ENCODE peak calls at places on chromosomes 12 and 14, in six cellular contexts. C, E, K, Y, N and I are unnamed samples.

GRCh38 chr12:66065623-66066022 is 64.9 kb downstream of the LLPH start:
- DNase-seq in C (peak; percentile 60), E (peak; percentile 49), K (no peak), Y (no peak), N (no peak), I (no peak)

GRCh38 chr12:54125950-54126695 is 62.7 kb downstream of the SMUG1 start:
- DNase-seq in C (no peak), E (no peak), K (no peak), Y (no peak), N (peak; percentile 90), I (no peak)

GRCh38 chr12:113880337-113880736 is 85.8 kb downstream of the RBM19 start:
- DNase-seq in C (no peak), E (no peak), K (no peak), Y (no peak), N (no peak), I (no peak)

GRCh38 chr12:64746663-64747062 is 12.5 kb downstream of the GNS start:
- DNase-seq in C (peak; percentile 37), E (peak; percentile 52), K (no peak), Y (no peak), N (no peak), I (no peak)

GRCh38 chr14:29166507-29166906 is 399.9 kb downstream of the FOXG1 start:
- DNase-seq in C (no peak), E (no peak), K (no peak), Y (no peak), N (no peak), I (no peak)

GRCh38 chr14:77498120-77498979 is at the start of gene ISM2:
- DNase-seq in C (peak; percentile 37), E (peak; percentile 28), K (no peak), Y (peak; percentile 44), N (peak; percentile 95), I (peak; percentile 69)

GRCh38 chr12:101654442-101654841 is 43.0 kb upstream of the CHPT1 start:
- DNase-seq in C (no peak), E (no peak), K (no peak), Y (no peak), N (no peak), I (no peak)

GRCh38 chr14:89359477-89360222 is 57.4 kb downstream of the FOXN3 start:
- DNase-seq in C (no peak), E (no peak), K (no peak), Y (no peak), N (peak; percentile 64), I (no peak)

GRCh38 chr12:78622529-78623221 is 241.9 kb upstream of the SYT1 start:
- DNase-seq in C (no peak), E (no peak), K (no peak), Y (peak; percentile 24), N (no peak), I (no peak)

GRCh38 chr12:12736759-12737676 is 19.9 kb downstream of the CDKN1B start:
- DNase-seq in C (peak; percentile 91), E (peak; percentile 85), K (no peak), Y (no peak), N (no peak), I (peak; percentile 57)

GRCh38 chr12:48758737-48759136 is 30.2 kb downstream of the ADCY6 start:
- DNase-seq in C (no peak), E (no peak), K (no peak), Y (no peak), N (no peak), I (no peak)

GRCh38 chr12:10719482-10719881 is 3.6 kb downstream of the YBX3 start:
- DNase-seq in C (peak; percentile 9), E (no peak), K (no peak), Y (no peak), N (no peak), I (no peak)

GRCh38 chr12:10717410-10717809 is 5.7 kb downstream of the YBX3 start:
- DNase-seq in C (peak; percentile 51), E (peak; percentile 28), K (no peak), Y (no peak), N (no peak), I (no peak)

GRCh38 chr12:10716704-10717315 is 6.3 kb downstream of the YBX3 start:
- DNase-seq in C (peak; percentile 95), E (peak; percentile 92), K (no peak), Y (no peak), N (peak; percentile 85), I (peak; percentile 74)

GRCh38 chr12:10716277-10716676 is 6.8 kb downstream of the YBX3 start:
- DNase-seq in C (no peak), E (no peak), K (no peak), Y (no peak), N (peak; percentile 78), I (no peak)

DNA sequence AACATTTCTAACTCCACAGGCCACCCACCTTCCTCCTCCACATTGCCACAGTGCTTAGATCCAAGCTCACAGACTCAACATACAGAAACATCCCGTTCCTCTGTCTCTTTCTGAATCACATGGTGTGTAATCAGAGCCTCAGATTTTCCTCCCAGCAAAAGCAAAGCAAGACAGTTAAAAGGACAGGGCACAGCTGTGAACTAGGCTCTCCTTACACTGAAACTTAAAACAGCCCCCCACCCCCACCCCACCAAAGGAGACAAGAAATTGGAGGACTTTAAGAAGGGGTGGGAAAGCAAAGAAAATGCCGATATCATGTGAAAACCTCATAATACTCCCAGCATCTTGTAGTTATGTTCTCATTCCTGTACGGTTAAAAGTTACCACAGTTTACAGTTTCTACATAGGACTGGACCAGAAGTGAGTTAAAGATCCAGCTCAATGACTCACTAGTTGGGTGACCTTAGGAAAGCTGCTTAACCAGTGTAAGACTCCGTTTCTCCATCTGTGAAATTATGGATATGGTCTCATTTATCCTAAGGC is 4.8 kb downstream of the YBX3 start:
- DNase-seq in C (peak; percentile 84), E (peak; percentile 92), K (no peak), Y (no peak), N (peak; percentile 77), I (peak; percentile 23)
- H3K4me1 ChIP-seq in C (peaks cover 7% of the 10 kb centered on the region), E (peaks cover 5% of the 10 kb centered on the region), K (peaks cover 48% of the 10 kb centered on the region), Y (peaks cover 21% of the 10 kb centered on the region), N (peaks cover 50% of the 10 kb centered on the region), I (peaks cover 20% of the 10 kb centered on the region)

GRCh38 chr14:23159516-23159915 is 23.9 kb downstream of the SLC7A8 start:
- DNase-seq in C (no peak), E (no peak), K (no peak), Y (no peak), N (no peak), I (no peak)

GRCh38 chr14:23153891-23154796 is 29.3 kb downstream of the SLC7A8 start:
- DNase-seq in C (peak; percentile 54), E (no peak), K (no peak), Y (no peak), N (peak; percentile 85), I (peak; percentile 74)

GRCh38 chr14:23149745-23150144 is 30.7 kb upstream of the CEBPE start:
- DNase-seq in C (no peak), E (no peak), K (no peak), Y (no peak), N (no peak), I (no peak)

GRCh38 chr14:23151342-23151741 is 32.1 kb downstream of the SLC7A8 start:
- DNase-seq in C (no peak), E (no peak), K (no peak), Y (no peak), N (no peak), I (no peak)

GRCh38 chr14:23154876-23155587 is 28.4 kb downstream of the SLC7A8 start:
- DNase-seq in C (peak; percentile 91), E (peak; percentile 89), K (no peak), Y (no peak), N (peak; percentile 97), I (peak; percentile 87)
- H2AFZ ChIP-seq in C (peak overlapping the region; percentile 57), E (peak overlapping the region; percentile 94), K (peak overlapping the region; percentile 61), Y (peak overlapping the region; percentile 89), N (peak overlapping the region; percentile 79), I (no peak overlapping the region)

DNA sequence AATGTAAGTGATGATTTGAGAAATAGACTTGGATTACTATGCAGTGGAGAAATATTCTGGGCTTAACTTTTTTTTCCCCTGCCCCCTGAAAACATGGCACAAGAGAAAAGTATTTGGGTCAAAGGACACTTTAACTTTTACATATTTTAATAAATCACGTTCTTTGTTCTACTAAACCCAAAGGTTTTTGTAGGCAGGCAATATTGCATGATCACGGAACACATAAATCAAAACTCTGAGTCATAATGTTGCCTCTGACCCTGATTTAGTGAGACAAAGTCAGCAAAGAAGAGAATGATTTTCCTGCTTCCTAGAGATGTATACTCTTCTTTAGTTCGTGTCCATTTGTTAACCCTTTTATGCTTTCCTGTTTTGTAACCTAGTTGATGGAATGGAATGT is 38.0 kb downstream of the ABCD2 start:
- DNase-seq in C (peak; percentile 3), E (no peak), K (no peak), Y (no peak), N (no peak), I (no peak)
- H3K4me2 ChIP-seq in C (no peak overlapping the region), E (no peak overlapping the region), K (peak overlapping the region; percentile 16), Y (no peak overlapping the region), N (no peak overlapping the region), I (no peak overlapping the region)

GRCh38 chr12:25984759-25985158 is 26.3 kb downstream of the RASSF8 start:
- DNase-seq in C (no peak), E (no peak), K (no peak), Y (no peak), N (no peak), I (no peak)
- H3K4me1 ChIP-seq in C (no peaks in the 10 kb centered on the region), E (peaks cover 4% of the 10 kb centered on the region), K (peaks cover under 1% of the 10 kb centered on the region), Y (no peaks in the 10 kb centered on the region), N (no peaks in the 10 kb centered on the region), I (peaks cover 5% of the 10 kb centered on the region)

GRCh38 chr12:77062396-77062795 is 3.0 kb downstream of the E2F7 start:
- DNase-seq in C (no peak), E (no peak), K (no peak), Y (no peak), N (no peak), I (no peak)

GRCh38 chr12:77062846-77063461 is 2.4 kb downstream of the E2F7 start:
- DNase-seq in C (peak; percentile 97), E (peak; percentile 87), K (no peak), Y (no peak), N (peak; percentile 90), I (peak; percentile 71)

GRCh38 chr12:77058740-77059139 is 6.6 kb downstream of the E2F7 start:
- DNase-seq in C (peak; percentile 94), E (peak; percentile 26), K (no peak), Y (no peak), N (no peak), I (no peak)

GRCh38 chr12:77060883-77061240 is 4.5 kb downstream of the E2F7 start:
- DNase-seq in C (no peak), E (no peak), K (no peak), Y (no peak), N (no peak), I (no peak)

GRCh38 chr12:77060136-77060882 is 5.1 kb downstream of the E2F7 start:
- DNase-seq in C (no peak), E (no peak), K (no peak), Y (no peak), N (no peak), I (no peak)
- H2AFZ ChIP-seq in C (no peak overlapping the region), E (no peak overlapping the region), K (no peak overlapping the region), Y (no peak overlapping the region), N (peak overlapping the region; percentile 26), I (no peak overlapping the region)

GRCh38 chr12:19542606-19543005 is 103.3 kb downstream of the AEBP2 start:
- DNase-seq in C (no peak), E (no peak), K (no peak), Y (no peak), N (no peak), I (no peak)
- H3K4me2 ChIP-seq in C (no peak overlapping the region), E (no peak overlapping the region), K (no peak overlapping the region), Y (no peak overlapping the region), N (no peak overlapping the region), I (no peak overlapping the region)